ENCODE peak calls at places on chromosomes 7 and 10, in eight cellular contexts. One of them, this sample, is unnamed.

GRCh38 chr10:92387289-92387940 is 96.4 kb downstream of the MARCHF5 start:
- DNase-seq in activated naive CD4-positive, alpha-beta T cell treated with anti-CD3 and anti-CD28 coated beads for 36 hours: peak
- DNase-seq in lower leg skin: peak
- DNase-seq in GM18507: peak
- DNase-seq in effector memory CD8-positive, alpha-beta T cell: no peak
- DNase-seq in CD4-positive, alpha-beta memory T cell: no peak
- DNase-seq in activated T-cell treated with anti-CD3 and anti-CD28 coated beads for 1 hour: no peak
- DNase-seq in PC-9: peak
- DNase-seq in this sample: no peak

GRCh38 chr10:77428776-77429395 is 208.7 kb downstream of the KCNMA1 start:
- DNase-seq in GM18507: no peak
- DNase-seq in PC-9: no peak
- DNase-seq in lower leg skin: no peak
- DNase-seq in CD4-positive, alpha-beta memory T cell: no peak
- DNase-seq in activated naive CD4-positive, alpha-beta T cell treated with anti-CD3 and anti-CD28 coated beads for 36 hours: no peak
- DNase-seq in effector memory CD8-positive, alpha-beta T cell: no peak
- DNase-seq in activated T-cell treated with anti-CD3 and anti-CD28 coated beads for 1 hour: no peak
- DNase-seq in this sample: no peak

GRCh38 chr7:79245623-79246249 is 207.7 kb downstream of the MAGI2 start:
- DNase-seq in activated T-cell treated with anti-CD3 and anti-CD28 coated beads for 1 hour: no peak
- DNase-seq in lower leg skin: no peak
- DNase-seq in GM18507: no peak
- DNase-seq in CD4-positive, alpha-beta memory T cell: no peak
- DNase-seq in PC-9: no peak
- DNase-seq in activated naive CD4-positive, alpha-beta T cell treated with anti-CD3 and anti-CD28 coated beads for 36 hours: no peak
- DNase-seq in effector memory CD8-positive, alpha-beta T cell: no peak
- DNase-seq in this sample: no peak

GRCh38 chr7:137978464-137979237 is 23.2 kb downstream of the CREB3L2 start:
- DNase-seq in GM18507: no peak
- DNase-seq in activated naive CD4-positive, alpha-beta T cell treated with anti-CD3 and anti-CD28 coated beads for 36 hours: no peak
- DNase-seq in PC-9: peak
- DNase-seq in activated T-cell treated with anti-CD3 and anti-CD28 coated beads for 1 hour: no peak
- DNase-seq in lower leg skin: no peak
- DNase-seq in effector memory CD8-positive, alpha-beta T cell: no peak
- DNase-seq in CD4-positive, alpha-beta memory T cell: no peak
- DNase-seq in this sample: no peak

GRCh38 chr10:10513067-10513466 is 504.6 kb upstream of the CELF2 start:
- DNase-seq in activated naive CD4-positive, alpha-beta T cell treated with anti-CD3 and anti-CD28 coated beads for 36 hours: no peak
- DNase-seq in PC-9: no peak
- DNase-seq in CD4-positive, alpha-beta memory T cell: no peak
- DNase-seq in GM18507: no peak
- DNase-seq in effector memory CD8-positive, alpha-beta T cell: no peak
- DNase-seq in lower leg skin: no peak
- DNase-seq in activated T-cell treated with anti-CD3 and anti-CD28 coated beads for 1 hour: no peak
- DNase-seq in this sample: no peak

GRCh38 chr10:117518246-117518645 is 24.3 kb upstream of the EMX2 start:
- DNase-seq in activated T-cell treated with anti-CD3 and anti-CD28 coated beads for 1 hour: no peak
- DNase-seq in effector memory CD8-positive, alpha-beta T cell: no peak
- DNase-seq in lower leg skin: peak
- DNase-seq in CD4-positive, alpha-beta memory T cell: no peak
- DNase-seq in GM18507: no peak
- DNase-seq in PC-9: no peak
- DNase-seq in activated naive CD4-positive, alpha-beta T cell treated with anti-CD3 and anti-CD28 coated beads for 36 hours: no peak
- DNase-seq in this sample: no peak

GRCh38 chr10:129814681-129815646 is 149.1 kb downstream of the EBF3 start:
- DNase-seq in PC-9: no peak
- DNase-seq in GM18507: no peak
- DNase-seq in CD4-positive, alpha-beta memory T cell: no peak
- DNase-seq in lower leg skin: no peak
- DNase-seq in activated naive CD4-positive, alpha-beta T cell treated with anti-CD3 and anti-CD28 coated beads for 36 hours: no peak
- DNase-seq in effector memory CD8-positive, alpha-beta T cell: no peak
- DNase-seq in activated T-cell treated with anti-CD3 and anti-CD28 coated beads for 1 hour: no peak
- DNase-seq in this sample: no peak

GRCh38 chr7:2863461-2864066 is 19.5 kb upstream of the GNA12 start:
- DNase-seq in PC-9: peak
- DNase-seq in activated naive CD4-positive, alpha-beta T cell treated with anti-CD3 and anti-CD28 coated beads for 36 hours: peak
- DNase-seq in GM18507: peak
- DNase-seq in lower leg skin: peak
- DNase-seq in activated T-cell treated with anti-CD3 and anti-CD28 coated beads for 1 hour: peak
- DNase-seq in CD4-positive, alpha-beta memory T cell: peak
- DNase-seq in effector memory CD8-positive, alpha-beta T cell: peak
- DNase-seq in this sample: peak

GRCh38 chr7:129053938-129054437 is 923 bp downstream of the TNPO3 start:
- DNase-seq in activated naive CD4-positive, alpha-beta T cell treated with anti-CD3 and anti-CD28 coated beads for 36 hours: no peak
- DNase-seq in activated T-cell treated with anti-CD3 and anti-CD28 coated beads for 1 hour: no peak
- DNase-seq in effector memory CD8-positive, alpha-beta T cell: no peak
- DNase-seq in CD4-positive, alpha-beta memory T cell: no peak
- DNase-seq in PC-9: no peak
- DNase-seq in GM18507: no peak
- DNase-seq in lower leg skin: no peak
- DNase-seq in this sample: no peak

GRCh38 chr10:51074238-51075028 is at the start of gene PRKG1:
- DNase-seq in activated naive CD4-positive, alpha-beta T cell treated with anti-CD3 and anti-CD28 coated beads for 36 hours: peak
- DNase-seq in lower leg skin: peak
- DNase-seq in PC-9: peak
- DNase-seq in GM18507: no peak
- DNase-seq in CD4-positive, alpha-beta memory T cell: no peak
- DNase-seq in effector memory CD8-positive, alpha-beta T cell: no peak
- DNase-seq in activated T-cell treated with anti-CD3 and anti-CD28 coated beads for 1 hour: no peak
- DNase-seq in this sample: no peak

GRCh38 chr7:68787586-68787985 is 810.7 kb upstream of the AUTS2 start:
- DNase-seq in PC-9: no peak
- DNase-seq in effector memory CD8-positive, alpha-beta T cell: no peak
- DNase-seq in lower leg skin: no peak
- DNase-seq in GM18507: no peak
- DNase-seq in CD4-positive, alpha-beta memory T cell: no peak
- DNase-seq in activated naive CD4-positive, alpha-beta T cell treated with anti-CD3 and anti-CD28 coated beads for 36 hours: no peak
- DNase-seq in activated T-cell treated with anti-CD3 and anti-CD28 coated beads for 1 hour: no peak
- DNase-seq in this sample: no peak

GRCh38 chr7:86158111-86158510 is 485.6 kb upstream of the GRM3 start:
- DNase-seq in PC-9: no peak
- DNase-seq in activated naive CD4-positive, alpha-beta T cell treated with anti-CD3 and anti-CD28 coated beads for 36 hours: no peak
- DNase-seq in lower leg skin: no peak
- DNase-seq in effector memory CD8-positive, alpha-beta T cell: no peak
- DNase-seq in CD4-positive, alpha-beta memory T cell: no peak
- DNase-seq in GM18507: no peak
- DNase-seq in activated T-cell treated with anti-CD3 and anti-CD28 coated beads for 1 hour: no peak
- DNase-seq in this sample: no peak

GRCh38 chr10:129784286-129784685 is 179.8 kb downstream of the EBF3 start:
- DNase-seq in CD4-positive, alpha-beta memory T cell: no peak
- DNase-seq in GM18507: no peak
- DNase-seq in activated naive CD4-positive, alpha-beta T cell treated with anti-CD3 and anti-CD28 coated beads for 36 hours: no peak
- DNase-seq in effector memory CD8-positive, alpha-beta T cell: no peak
- DNase-seq in lower leg skin: no peak
- DNase-seq in activated T-cell treated with anti-CD3 and anti-CD28 coated beads for 1 hour: no peak
- DNase-seq in PC-9: no peak
- DNase-seq in this sample: no peak

GRCh38 chr10:32957341-32958084 is 517 bp downstream of the ITGB1 start:
- DNase-seq in PC-9: no peak
- DNase-seq in CD4-positive, alpha-beta memory T cell: peak
- DNase-seq in GM18507: no peak
- DNase-seq in activated naive CD4-positive, alpha-beta T cell treated with anti-CD3 and anti-CD28 coated beads for 36 hours: peak
- DNase-seq in lower leg skin: peak
- DNase-seq in effector memory CD8-positive, alpha-beta T cell: peak
- DNase-seq in activated T-cell treated with anti-CD3 and anti-CD28 coated beads for 1 hour: no peak
- DNase-seq in this sample: no peak

GRCh38 chr7:157690833-157691382 is 354.1 kb downstream of the DNAJB6 start:
- DNase-seq in lower leg skin: peak
- DNase-seq in CD4-positive, alpha-beta memory T cell: no peak
- DNase-seq in PC-9: no peak
- DNase-seq in GM18507: no peak
- DNase-seq in activated T-cell treated with anti-CD3 and anti-CD28 coated beads for 1 hour: no peak
- DNase-seq in activated naive CD4-positive, alpha-beta T cell treated with anti-CD3 and anti-CD28 coated beads for 36 hours: no peak
- DNase-seq in effector memory CD8-positive, alpha-beta T cell: no peak
- DNase-seq in this sample: no peak

GRCh38 chr10:91035650-91036292 is 114.9 kb upstream of the ANKRD1 start:
- DNase-seq in GM18507: no peak
- DNase-seq in PC-9: no peak
- DNase-seq in activated naive CD4-positive, alpha-beta T cell treated with anti-CD3 and anti-CD28 coated beads for 36 hours: no peak
- DNase-seq in lower leg skin: no peak
- DNase-seq in activated T-cell treated with anti-CD3 and anti-CD28 coated beads for 1 hour: no peak
- DNase-seq in effector memory CD8-positive, alpha-beta T cell: no peak
- DNase-seq in CD4-positive, alpha-beta memory T cell: no peak
- DNase-seq in this sample: no peak

GRCh38 chr7:147432068-147432467 is 1158.5 kb upstream of the C7orf33 start:
- DNase-seq in lower leg skin: no peak
- DNase-seq in GM18507: no peak
- DNase-seq in activated naive CD4-positive, alpha-beta T cell treated with anti-CD3 and anti-CD28 coated beads for 36 hours: no peak
- DNase-seq in PC-9: no peak
- DNase-seq in CD4-positive, alpha-beta memory T cell: no peak
- DNase-seq in activated T-cell treated with anti-CD3 and anti-CD28 coated beads for 1 hour: no peak
- DNase-seq in effector memory CD8-positive, alpha-beta T cell: no peak
- DNase-seq in this sample: no peak

GRCh38 chr7:152132812-152133211 is 107.3 kb downstream of the GALNT11 start:
- DNase-seq in lower leg skin: no peak
- DNase-seq in effector memory CD8-positive, alpha-beta T cell: no peak
- DNase-seq in GM18507: no peak
- DNase-seq in activated naive CD4-positive, alpha-beta T cell treated with anti-CD3 and anti-CD28 coated beads for 36 hours: no peak
- DNase-seq in PC-9: no peak
- DNase-seq in activated T-cell treated with anti-CD3 and anti-CD28 coated beads for 1 hour: no peak
- DNase-seq in CD4-positive, alpha-beta memory T cell: no peak
- DNase-seq in this sample: no peak

GRCh38 chr7:130721486-130722277 is 12.3 kb downstream of the KLF14 start:
- DNase-seq in activated naive CD4-positive, alpha-beta T cell treated with anti-CD3 and anti-CD28 coated beads for 36 hours: peak
- DNase-seq in activated T-cell treated with anti-CD3 and anti-CD28 coated beads for 1 hour: no peak
- DNase-seq in lower leg skin: no peak
- DNase-seq in PC-9: peak
- DNase-seq in CD4-positive, alpha-beta memory T cell: no peak
- DNase-seq in effector memory CD8-positive, alpha-beta T cell: no peak
- DNase-seq in GM18507: no peak
- DNase-seq in this sample: peak

GRCh38 chr7:98719396-98719795 is 102.3 kb downstream of the NPTX2 start:
- DNase-seq in activated naive CD4-positive, alpha-beta T cell treated with anti-CD3 and anti-CD28 coated beads for 36 hours: no peak
- DNase-seq in lower leg skin: no peak
- DNase-seq in CD4-positive, alpha-beta memory T cell: no peak
- DNase-seq in effector memory CD8-positive, alpha-beta T cell: no peak
- DNase-seq in GM18507: no peak
- DNase-seq in activated T-cell treated with anti-CD3 and anti-CD28 coated beads for 1 hour: no peak
- DNase-seq in PC-9: no peak
- DNase-seq in this sample: no peak

GRCh38 chr7:69882269-69882668 is 284.0 kb downstream of the AUTS2 start:
- DNase-seq in lower leg skin: no peak
- DNase-seq in activated T-cell treated with anti-CD3 and anti-CD28 coated beads for 1 hour: no peak
- DNase-seq in GM18507: no peak
- DNase-seq in activated naive CD4-positive, alpha-beta T cell treated with anti-CD3 and anti-CD28 coated beads for 36 hours: no peak
- DNase-seq in effector memory CD8-positive, alpha-beta T cell: no peak
- DNase-seq in PC-9: no peak
- DNase-seq in CD4-positive, alpha-beta memory T cell: no peak
- DNase-seq in this sample: no peak

GRCh38 chr7:78770422-78771410 is 682.8 kb downstream of the MAGI2 start:
- DNase-seq in lower leg skin: no peak
- DNase-seq in activated naive CD4-positive, alpha-beta T cell treated with anti-CD3 and anti-CD28 coated beads for 36 hours: no peak
- DNase-seq in GM18507: no peak
- DNase-seq in effector memory CD8-positive, alpha-beta T cell: no peak
- DNase-seq in CD4-positive, alpha-beta memory T cell: no peak
- DNase-seq in PC-9: no peak
- DNase-seq in activated T-cell treated with anti-CD3 and anti-CD28 coated beads for 1 hour: no peak
- DNase-seq in this sample: peak

GRCh38 chr7:142805350-142806020 is 34.7 kb downstream of the PRSS2 start:
- DNase-seq in effector memory CD8-positive, alpha-beta T cell: no peak
- DNase-seq in activated naive CD4-positive, alpha-beta T cell treated with anti-CD3 and anti-CD28 coated beads for 36 hours: no peak
- DNase-seq in CD4-positive, alpha-beta memory T cell: no peak
- DNase-seq in activated T-cell treated with anti-CD3 and anti-CD28 coated beads for 1 hour: no peak
- DNase-seq in lower leg skin: no peak
- DNase-seq in PC-9: no peak
- DNase-seq in GM18507: no peak
- DNase-seq in this sample: no peak

GRCh38 chr7:135204271-135204872 is 7.0 kb downstream of the WDR91 start:
- DNase-seq in activated naive CD4-positive, alpha-beta T cell treated with anti-CD3 and anti-CD28 coated beads for 36 hours: no peak
- DNase-seq in effector memory CD8-positive, alpha-beta T cell: no peak
- DNase-seq in lower leg skin: no peak
- DNase-seq in CD4-positive, alpha-beta memory T cell: no peak
- DNase-seq in activated T-cell treated with anti-CD3 and anti-CD28 coated beads for 1 hour: no peak
- DNase-seq in GM18507: no peak
- DNase-seq in PC-9: no peak
- DNase-seq in this sample: no peak

GRCh38 chr7:121003986-121004685 is 15.6 kb downstream of the CPED1 start:
- DNase-seq in GM18507: no peak
- DNase-seq in PC-9: no peak
- DNase-seq in activated naive CD4-positive, alpha-beta T cell treated with anti-CD3 and anti-CD28 coated beads for 36 hours: no peak
- DNase-seq in lower leg skin: no peak
- DNase-seq in effector memory CD8-positive, alpha-beta T cell: no peak
- DNase-seq in activated T-cell treated with anti-CD3 and anti-CD28 coated beads for 1 hour: no peak
- DNase-seq in CD4-positive, alpha-beta memory T cell: no peak
- DNase-seq in this sample: no peak

GRCh38 chr7:55476071-55476803 is 96.1 kb downstream of the VOPP1 start:
- DNase-seq in activated T-cell treated with anti-CD3 and anti-CD28 coated beads for 1 hour: no peak
- DNase-seq in CD4-positive, alpha-beta memory T cell: no peak
- DNase-seq in PC-9: no peak
- DNase-seq in activated naive CD4-positive, alpha-beta T cell treated with anti-CD3 and anti-CD28 coated beads for 36 hours: no peak
- DNase-seq in effector memory CD8-positive, alpha-beta T cell: no peak
- DNase-seq in lower leg skin: peak
- DNase-seq in GM18507: no peak
- DNase-seq in this sample: no peak

This sample was measured in GM12864.